ENCODE peak calls at places on chromosome 6, in seven cellular contexts. C, I, S, A, P, T and Z are unnamed samples.
A peak's percentile ranks its signal among the peaks of the same experiment; 100 is the strongest.

GRCh38 chr6:113871975-113872374 is 14.8 kb downstream of the MARCKS start:
- DNase-seq in C (no peak), I (no peak), S (no peak), A (no peak), P (no peak), T (no peak), Z (no peak)

GRCh38 chr6:1110164-1110563 is 201.7 kb upstream of the FOXQ1 start:
- DNase-seq in C (no peak), I (no peak), S (no peak), A (no peak), P (no peak), T (peak; percentile 15), Z (no peak)

GRCh38 chr6:170271771-170272314 is 19.0 kb downstream of the DLL1 start:
- DNase-seq in C (no peak), I (no peak), S (peak; percentile 83), A (peak; percentile 58), P (no peak), T (no peak), Z (no peak)

GRCh38 chr6:97066056-97066455 is 141.5 kb downstream of the KLHL32 start:
- DNase-seq in C (no peak), I (no peak), S (no peak), A (no peak), P (no peak), T (peak; percentile 11), Z (no peak)

GRCh38 chr6:36345681-36346417 is 9.2 kb upstream of the BNIP5 start:
- DNase-seq in C (no peak), I (no peak), S (no peak), A (no peak), P (no peak), T (no peak), Z (no peak)

GRCh38 chr6:130617658-130618057 is 209.5 kb upstream of the SMLR1 start:
- DNase-seq in C (no peak), I (no peak), S (no peak), A (no peak), P (no peak), T (no peak), Z (no peak)

GRCh38 chr6:148203970-148204369 is 138.7 kb upstream of the SASH1 start:
- DNase-seq in C (no peak), I (peak; percentile 94), S (peak; percentile 77), A (peak; percentile 40), P (no peak), T (no peak), Z (no peak)

GRCh38 chr6:11232968-11233626 is 629 bp upstream of the NEDD9 start:
- DNase-seq in C (no peak), I (no peak), S (no peak), A (no peak), P (no peak), T (peak; percentile 39), Z (no peak)

GRCh38 chr6:20540683-20541082 is 6.4 kb downstream of the CDKAL1 start:
- DNase-seq in C (no peak), I (peak; percentile 30), S (no peak), A (no peak), P (no peak), T (peak; percentile 34), Z (no peak)

GRCh38 chr6:36387440-36388303 is at the start of gene ETV7:
- DNase-seq in C (peak; percentile 20), I (no peak), S (peak; percentile 27), A (peak; percentile 9), P (no peak), T (peak; percentile 20), Z (peak; percentile 23)

GRCh38 chr6:44272529-44272928 is 2.3 kb downstream of the TMEM151B start:
- DNase-seq in C (no peak), I (no peak), S (no peak), A (no peak), P (no peak), T (no peak), Z (no peak)

GRCh38 chr6:129648819-129649491 is 61.0 kb downstream of the ARHGAP18 start:
- DNase-seq in C (no peak), I (no peak), S (no peak), A (no peak), P (no peak), T (no peak), Z (no peak)

GRCh38 chr6:36627801-36628246 is 33.7 kb downstream of the SRSF3 start:
- DNase-seq in C (no peak), I (no peak), S (no peak), A (no peak), P (peak; percentile 74), T (no peak), Z (peak; percentile 65)

GRCh38 chr6:116536216-116536621 is 9.3 kb downstream of the TRAPPC3L start:
- DNase-seq in C (peak; percentile 2), I (peak; percentile 88), S (peak; percentile 54), A (no peak), P (peak; percentile 71), T (peak; percentile 75), Z (peak; percentile 33)

GRCh38 chr6:138410048-138410735 is 6.2 kb downstream of the HEBP2 start:
- DNase-seq in C (no peak), I (no peak), S (no peak), A (no peak), P (no peak), T (no peak), Z (no peak)

GRCh38 chr6:151136141-151136755 is 103.5 kb upstream of the AKAP12 start:
- DNase-seq in C (no peak), I (no peak), S (no peak), A (no peak), P (no peak), T (no peak), Z (no peak)

GRCh38 chr6:139341060-139341459 is 33.4 kb downstream of the CITED2 start:
- DNase-seq in C (no peak), I (no peak), S (no peak), A (no peak), P (no peak), T (no peak), Z (no peak)

GRCh38 chr6:139370047-139370706 is 4.3 kb downstream of the CITED2 start:
- DNase-seq in C (no peak), I (peak; percentile 64), S (no peak), A (no peak), P (no peak), T (peak; percentile 12), Z (no peak)

GRCh38 chr6:34486106-34486740 is 20.3 kb downstream of the PACSIN1 start:
- DNase-seq in C (no peak), I (no peak), S (no peak), A (no peak), P (no peak), T (no peak), Z (no peak)

GRCh38 chr6:135411339-135411738 is 86.2 kb downstream of the AHI1 start:
- DNase-seq in C (no peak), I (no peak), S (no peak), A (no peak), P (no peak), T (peak; percentile 14), Z (no peak)

GRCh38 chr6:156698239-156699016 is 78.8 kb upstream of the ARID1B start:
- DNase-seq in C (no peak), I (peak; percentile 92), S (no peak), A (no peak), P (no peak), T (no peak), Z (no peak)

GRCh38 chr6:6230286-6230685 is 90.2 kb downstream of the F13A1 start:
- DNase-seq in C (no peak), I (peak; percentile 70), S (no peak), A (no peak), P (no peak), T (no peak), Z (no peak)

GRCh38 chr6:46776070-46776752 is 17.0 kb upstream of the MEP1A start:
- DNase-seq in C (no peak), I (no peak), S (no peak), A (no peak), P (no peak), T (no peak), Z (no peak)

GRCh38 chr6:146770965-146771735 is 172.4 kb downstream of the ADGB start:
- DNase-seq in C (no peak), I (no peak), S (peak; percentile 73), A (peak; percentile 25), P (peak; percentile 70), T (no peak), Z (no peak)
- H3K27ac ChIP-seq in C (no peak overlapping the region), I (no peak overlapping the region), S (no peak overlapping the region), A (no peak overlapping the region), P (peak overlapping the region; percentile 33), T (no peak overlapping the region), Z (no peak overlapping the region)

GRCh38 chr6:13452346-13453171 is 34.8 kb downstream of the GFOD1 start:
- DNase-seq in C (no peak), I (no peak), S (no peak), A (no peak), P (no peak), T (no peak), Z (no peak)

GRCh38 chr6:13453172-13453552 is 34.2 kb downstream of the GFOD1 start:
- DNase-seq in C (no peak), I (no peak), S (no peak), A (no peak), P (no peak), T (peak; percentile 75), Z (no peak)

GRCh38 chr6:13455604-13456003 is 31.8 kb downstream of the GFOD1 start:
- DNase-seq in C (no peak), I (no peak), S (no peak), A (no peak), P (no peak), T (no peak), Z (no peak)

GRCh38 chr6:13454286-13455221 is 32.8 kb downstream of the GFOD1 start:
- DNase-seq in C (peak; percentile 26), I (no peak), S (peak; percentile 66), A (peak; percentile 26), P (peak; percentile 32), T (peak; percentile 57), Z (no peak)

GRCh38 chr6:13453771-13454251 is 33.6 kb downstream of the GFOD1 start:
- DNase-seq in C (no peak), I (no peak), S (no peak), A (no peak), P (peak; percentile 77), T (peak; percentile 94), Z (no peak)
- H3K4me1 ChIP-seq in C (peaks cover 14% of the 10 kb centered on the region), I (peaks cover 44% of the 10 kb centered on the region), S (peaks cover 17% of the 10 kb centered on the region), A (peaks cover 6% of the 10 kb centered on the region), P (peaks cover 16% of the 10 kb centered on the region), T (peaks cover 35% of the 10 kb centered on the region), Z (no peaks in the 10 kb centered on the region)

DNA sequence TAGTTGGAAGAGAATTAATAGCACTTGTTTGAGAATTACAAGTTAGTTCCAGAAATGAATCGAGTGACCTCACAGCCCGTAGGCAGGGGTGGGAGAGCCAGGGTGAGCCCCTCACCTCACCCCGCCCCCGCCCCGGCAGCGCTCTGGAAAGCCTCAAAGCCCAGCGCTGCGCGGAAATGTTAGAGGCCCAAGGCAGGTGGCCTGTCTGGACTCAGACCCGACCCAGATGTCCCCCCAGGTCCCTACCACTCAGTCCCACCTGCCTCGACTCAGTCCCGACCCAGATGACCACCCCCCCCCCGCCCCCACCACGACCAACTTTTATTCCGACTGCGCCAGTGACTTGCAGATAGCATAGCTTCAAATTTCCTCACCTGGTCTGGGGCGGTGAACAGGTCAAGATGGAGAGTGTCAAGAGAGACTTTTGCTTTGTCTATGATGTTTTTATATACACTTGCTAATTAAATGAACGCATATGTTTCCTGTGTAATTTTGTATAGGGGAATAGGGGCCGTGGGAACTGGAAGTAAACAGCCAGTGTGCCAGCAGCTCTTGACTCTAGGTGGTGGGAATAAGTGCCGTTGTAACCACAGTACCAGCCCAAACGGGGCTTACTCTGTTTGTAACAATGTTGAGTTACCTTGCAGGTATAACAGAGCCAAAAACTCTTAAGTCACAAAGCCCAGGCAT is 1.2 kb upstream of the PXDC1 start:
- DNase-seq in C (no peak), I (no peak), S (no peak), A (no peak), P (peak; percentile 92), T (no peak), Z (no peak)
- H3K27ac ChIP-seq in C (no peak overlapping the region), I (no peak overlapping the region), S (no peak overlapping the region), A (no peak overlapping the region), P (peak overlapping the region; percentile 99), T (no peak overlapping the region), Z (peak overlapping the region; percentile 94)

GRCh38 chr6:112549749-112550148 is 202.6 kb downstream of the RFPL4B start:
- DNase-seq in C (no peak), I (no peak), S (no peak), A (no peak), P (no peak), T (no peak), Z (no peak)
- H3K4me1 ChIP-seq in C (no peaks in the 10 kb centered on the region), I (no peaks in the 10 kb centered on the region), S (no peaks in the 10 kb centered on the region), A (no peaks in the 10 kb centered on the region), P (no peaks in the 10 kb centered on the region), T (no peaks in the 10 kb centered on the region), Z (no peaks in the 10 kb centered on the region)